ENCODE peak calls at places on chromosomes 11 and 22, in seven cellular contexts. One of them, this sample, is unnamed. For H3K4me1 and H3K36me3, the result is how much of the 10 kb centered on the place peaks cover.

GRCh38 chr11:20261526-20261925 is 101.3 kb upstream of the DBX1 start:
- DNase-seq in endodermal cell: no peak
- DNase-seq in fibroblast of lung: no peak
- DNase-seq in mucosa of descending colon: no peak
- DNase-seq in colonic mucosa: no peak
- DNase-seq in psoas muscle: no peak
- DNase-seq in body of pancreas: no peak
- DNase-seq in this sample: no peak

GRCh38 chr22:50009251-50009650 is 3.3 kb downstream of the IL17REL start:
- DNase-seq in endodermal cell: no peak
- DNase-seq in fibroblast of lung: no peak
- DNase-seq in mucosa of descending colon: no peak
- DNase-seq in colonic mucosa: no peak
- DNase-seq in psoas muscle: no peak
- DNase-seq in body of pancreas: no peak
- DNase-seq in this sample: no peak

GRCh38 chr11:6443269-6444003 is 2.6 kb upstream of the HPX start:
- DNase-seq in endodermal cell: peak
- DNase-seq in fibroblast of lung: peak
- DNase-seq in mucosa of descending colon: no peak
- DNase-seq in colonic mucosa: peak
- DNase-seq in psoas muscle: peak
- DNase-seq in body of pancreas: peak
- DNase-seq in this sample: no peak

GRCh38 chr11:10857604-10858504 is at the start of gene ZBED5:
- DNase-seq in endodermal cell: peak
- DNase-seq in fibroblast of lung: peak
- DNase-seq in mucosa of descending colon: peak
- DNase-seq in colonic mucosa: peak
- DNase-seq in psoas muscle: peak
- DNase-seq in body of pancreas: peak
- DNase-seq in this sample: peak

GRCh38 chr11:78722786-78723185 is 148.1 kb upstream of the NARS2 start:
- DNase-seq in endodermal cell: no peak
- DNase-seq in fibroblast of lung: no peak
- DNase-seq in mucosa of descending colon: no peak
- DNase-seq in colonic mucosa: no peak
- DNase-seq in psoas muscle: no peak
- DNase-seq in body of pancreas: no peak
- DNase-seq in this sample: no peak

GRCh38 chr11:76071090-76071489 is 135.2 kb downstream of the WNT11 start:
- DNase-seq in endodermal cell: no peak
- DNase-seq in fibroblast of lung: no peak
- DNase-seq in mucosa of descending colon: no peak
- DNase-seq in colonic mucosa: no peak
- DNase-seq in psoas muscle: no peak
- DNase-seq in body of pancreas: no peak
- DNase-seq in this sample: no peak

GRCh38 chr22:34881453-34881852 is 184.5 kb upstream of the ISX start:
- DNase-seq in endodermal cell: no peak
- DNase-seq in fibroblast of lung: no peak
- DNase-seq in mucosa of descending colon: no peak
- DNase-seq in colonic mucosa: no peak
- DNase-seq in psoas muscle: no peak
- DNase-seq in body of pancreas: no peak
- DNase-seq in this sample: no peak

GRCh38 chr11:75078233-75078632 is 18.4 kb downstream of the OR2AT4 start:
- DNase-seq in endodermal cell: no peak
- DNase-seq in fibroblast of lung: no peak
- DNase-seq in mucosa of descending colon: no peak
- DNase-seq in colonic mucosa: no peak
- DNase-seq in psoas muscle: no peak
- DNase-seq in body of pancreas: no peak
- DNase-seq in this sample: no peak

GRCh38 chr22:49487950-49488349 is 339.7 kb downstream of the BRD1 start:
- DNase-seq in endodermal cell: peak
- DNase-seq in fibroblast of lung: no peak
- DNase-seq in mucosa of descending colon: no peak
- DNase-seq in colonic mucosa: no peak
- DNase-seq in psoas muscle: no peak
- DNase-seq in body of pancreas: no peak
- DNase-seq in this sample: no peak

GRCh38 chr11:27204527-27204926 is 158.5 kb downstream of the CCDC34 start:
- DNase-seq in endodermal cell: peak
- DNase-seq in fibroblast of lung: no peak
- DNase-seq in mucosa of descending colon: no peak
- DNase-seq in colonic mucosa: peak
- DNase-seq in psoas muscle: no peak
- DNase-seq in body of pancreas: peak
- DNase-seq in this sample: no peak

GRCh38 chr11:85164743-85165142 is 462.4 kb downstream of the DLG2 start:
- DNase-seq in endodermal cell: no peak
- DNase-seq in fibroblast of lung: no peak
- DNase-seq in mucosa of descending colon: no peak
- DNase-seq in colonic mucosa: no peak
- DNase-seq in psoas muscle: no peak
- DNase-seq in body of pancreas: no peak
- DNase-seq in this sample: no peak

GRCh38 chr11:47028530-47029093 is 92.1 kb downstream of the CSTPP1 start:
- DNase-seq in endodermal cell: no peak
- DNase-seq in fibroblast of lung: no peak
- DNase-seq in mucosa of descending colon: no peak
- DNase-seq in colonic mucosa: no peak
- DNase-seq in psoas muscle: no peak
- DNase-seq in body of pancreas: no peak
- DNase-seq in this sample: no peak

GRCh38 chr22:50735739-50736030 is 2.3 kb upstream of the ACR start:
- DNase-seq in endodermal cell: no peak
- DNase-seq in fibroblast of lung: no peak
- DNase-seq in mucosa of descending colon: no peak
- DNase-seq in colonic mucosa: no peak
- DNase-seq in psoas muscle: peak
- DNase-seq in body of pancreas: no peak
- DNase-seq in this sample: peak

GRCh38 chr11:24155792-24156191 is 341.1 kb upstream of the LUZP2 start:
- DNase-seq in endodermal cell: peak
- DNase-seq in fibroblast of lung: no peak
- DNase-seq in mucosa of descending colon: peak
- DNase-seq in colonic mucosa: no peak
- DNase-seq in psoas muscle: no peak
- DNase-seq in body of pancreas: no peak
- DNase-seq in this sample: no peak

DNA sequence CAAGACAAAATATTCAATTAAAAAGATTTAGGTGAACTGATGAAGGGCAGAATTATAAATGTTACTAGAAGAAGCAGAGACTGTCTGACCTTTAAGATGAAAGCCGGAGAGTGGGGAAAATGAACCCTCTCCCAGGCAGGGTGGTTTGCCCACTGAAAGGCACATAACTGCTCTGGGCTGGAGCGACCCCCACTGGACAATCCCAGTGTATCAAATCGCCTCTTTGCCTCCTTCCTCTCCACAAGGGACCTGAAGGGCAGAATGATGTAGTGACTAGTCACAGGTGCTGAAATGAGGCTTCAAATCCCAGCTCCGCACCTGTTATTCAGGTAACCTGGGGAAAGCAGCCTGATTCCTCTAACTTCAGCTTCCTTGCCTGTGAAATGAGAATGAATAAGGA is 69.0 kb downstream of the EFCAB6 start:
- DNase-seq in endodermal cell: peak
- DNase-seq in fibroblast of lung: no peak
- DNase-seq in mucosa of descending colon: no peak
- DNase-seq in colonic mucosa: no peak
- DNase-seq in psoas muscle: no peak
- DNase-seq in body of pancreas: no peak
- DNase-seq in this sample: no peak
- TF ChIP-seq CTCF in endodermal cell: peak
- TF ChIP-seq CTCF in fibroblast of lung: no peak
- TF ChIP-seq CTCF in mucosa of descending colon: no peak
- TF ChIP-seq CTCF in colonic mucosa: no peak
- TF ChIP-seq CTCF in psoas muscle: no peak
- TF ChIP-seq CTCF in body of pancreas: no peak
- TF ChIP-seq CTCF in this sample: no peak

GRCh38 chr22:29380856-29381255 is 7.5 kb downstream of the AP1B1 start:
- DNase-seq in endodermal cell: no peak
- DNase-seq in fibroblast of lung: no peak
- DNase-seq in mucosa of descending colon: no peak
- DNase-seq in colonic mucosa: no peak
- DNase-seq in psoas muscle: no peak
- DNase-seq in body of pancreas: no peak
- DNase-seq in this sample: peak

GRCh38 chr22:29382575-29383328 is 5.6 kb downstream of the AP1B1 start:
- DNase-seq in endodermal cell: no peak
- DNase-seq in fibroblast of lung: no peak
- DNase-seq in mucosa of descending colon: no peak
- DNase-seq in colonic mucosa: peak
- DNase-seq in psoas muscle: no peak
- DNase-seq in body of pancreas: peak
- DNase-seq in this sample: peak

GRCh38 chr22:29379258-29379657 is 9.1 kb downstream of the AP1B1 start:
- DNase-seq in endodermal cell: no peak
- DNase-seq in fibroblast of lung: no peak
- DNase-seq in mucosa of descending colon: no peak
- DNase-seq in colonic mucosa: no peak
- DNase-seq in psoas muscle: no peak
- DNase-seq in body of pancreas: no peak
- DNase-seq in this sample: no peak

GRCh38 chr22:29377979-29378378 is 10.4 kb downstream of the AP1B1 start:
- DNase-seq in endodermal cell: no peak
- DNase-seq in fibroblast of lung: no peak
- DNase-seq in mucosa of descending colon: no peak
- DNase-seq in colonic mucosa: no peak
- DNase-seq in psoas muscle: no peak
- DNase-seq in body of pancreas: peak
- DNase-seq in this sample: no peak

GRCh38 chr22:29380032-29380781 is 8.2 kb downstream of the AP1B1 start:
- DNase-seq in endodermal cell: no peak
- DNase-seq in fibroblast of lung: no peak
- DNase-seq in mucosa of descending colon: no peak
- DNase-seq in colonic mucosa: no peak
- DNase-seq in psoas muscle: no peak
- DNase-seq in body of pancreas: no peak
- DNase-seq in this sample: no peak
- H3K4me1 ChIP-seq in endodermal cell: under half
- H3K4me1 ChIP-seq in fibroblast of lung: under half
- H3K4me1 ChIP-seq in mucosa of descending colon: under half
- H3K4me1 ChIP-seq in colonic mucosa: under half
- H3K4me1 ChIP-seq in psoas muscle: under half
- H3K4me1 ChIP-seq in body of pancreas: half or more
- H3K4me1 ChIP-seq in this sample: half or more

DNA sequence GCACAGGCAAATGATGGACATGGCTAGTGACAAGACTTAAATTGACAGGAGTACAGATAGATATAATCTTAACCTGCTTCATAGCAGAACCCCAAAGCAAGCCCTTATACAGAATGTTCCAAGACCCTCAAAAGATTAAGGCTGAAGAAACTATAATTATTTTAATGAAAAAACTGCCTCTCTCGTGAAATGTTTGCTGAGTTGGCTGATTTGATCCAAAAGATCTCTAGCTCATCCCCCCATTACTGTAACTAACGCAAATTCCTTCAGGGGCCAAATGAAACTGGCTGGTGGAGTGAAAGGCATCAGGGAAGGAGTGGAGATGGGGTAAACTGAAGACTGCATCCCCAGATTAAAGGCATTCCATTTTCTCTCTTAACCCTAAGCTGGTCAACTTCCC is 19.3 kb downstream of the ALG9 start:
- DNase-seq in endodermal cell: no peak
- DNase-seq in fibroblast of lung: no peak
- DNase-seq in mucosa of descending colon: no peak
- DNase-seq in colonic mucosa: no peak
- DNase-seq in psoas muscle: no peak
- DNase-seq in body of pancreas: no peak
- DNase-seq in this sample: no peak
- H3K36me3 ChIP-seq in endodermal cell: under half
- H3K36me3 ChIP-seq in fibroblast of lung: under half
- H3K36me3 ChIP-seq in mucosa of descending colon: under half
- H3K36me3 ChIP-seq in colonic mucosa: under half
- H3K36me3 ChIP-seq in psoas muscle: under half
- H3K36me3 ChIP-seq in body of pancreas: under half
- H3K36me3 ChIP-seq in this sample: half or more

DNA sequence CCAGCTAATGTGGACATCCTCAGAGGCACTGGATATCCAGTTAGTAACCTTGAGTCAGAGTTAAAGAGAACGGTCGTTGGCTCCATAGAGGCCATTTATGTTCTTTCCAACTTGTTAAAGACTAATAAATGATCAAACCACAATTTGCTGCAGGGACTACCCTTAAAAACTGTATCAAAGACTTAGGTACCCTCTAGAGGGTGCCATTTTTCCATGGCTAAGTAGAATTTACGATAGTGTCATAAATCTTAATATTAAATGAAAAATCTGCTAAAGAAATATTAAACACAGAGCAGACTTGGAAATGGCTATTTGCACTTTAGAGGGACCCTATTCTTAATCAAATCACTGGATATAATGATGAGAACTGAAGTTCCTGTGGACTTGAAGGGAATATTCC is 685.2 kb upstream of the CHORDC1 start:
- DNase-seq in endodermal cell: no peak
- DNase-seq in fibroblast of lung: peak
- DNase-seq in mucosa of descending colon: no peak
- DNase-seq in colonic mucosa: no peak
- DNase-seq in psoas muscle: no peak
- DNase-seq in body of pancreas: no peak
- DNase-seq in this sample: no peak
- TF ChIP-seq CTCF in endodermal cell: peak
- TF ChIP-seq CTCF in fibroblast of lung: no peak
- TF ChIP-seq CTCF in mucosa of descending colon: no peak
- TF ChIP-seq CTCF in colonic mucosa: no peak
- TF ChIP-seq CTCF in psoas muscle: no peak
- TF ChIP-seq CTCF in body of pancreas: no peak
- TF ChIP-seq CTCF in this sample: no peak

DNA sequence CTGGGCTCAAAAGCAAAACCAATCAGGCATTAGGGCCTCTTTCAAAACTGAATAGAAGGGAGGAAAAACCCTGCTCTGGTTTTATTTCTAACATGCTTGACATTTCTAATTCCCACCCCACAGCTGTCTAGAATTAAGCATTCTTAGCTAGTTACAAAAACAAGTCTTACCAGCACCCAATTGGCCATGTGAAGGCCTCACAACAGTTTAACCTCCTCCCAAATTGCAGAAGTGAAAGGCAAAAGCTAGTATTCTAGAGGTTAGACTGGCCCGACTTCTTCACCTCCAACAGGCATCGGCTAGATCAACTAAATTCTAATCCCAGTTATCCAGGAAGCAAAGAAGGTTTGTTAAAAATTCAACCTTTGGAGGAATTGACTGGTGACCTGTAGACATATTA is 6.5 kb downstream of the SF1 start:
- DNase-seq in endodermal cell: no peak
- DNase-seq in fibroblast of lung: no peak
- DNase-seq in mucosa of descending colon: no peak
- DNase-seq in colonic mucosa: no peak
- DNase-seq in psoas muscle: no peak
- DNase-seq in body of pancreas: no peak
- DNase-seq in this sample: no peak
- H3K4me1 ChIP-seq in endodermal cell: under half
- H3K4me1 ChIP-seq in fibroblast of lung: under half
- H3K4me1 ChIP-seq in mucosa of descending colon: under half
- H3K4me1 ChIP-seq in colonic mucosa: under half
- H3K4me1 ChIP-seq in psoas muscle: half or more
- H3K4me1 ChIP-seq in body of pancreas: under half
- H3K4me1 ChIP-seq in this sample: under half

This sample was measured in suprapubic skin.